ENCODE peak calls at places on chromosomes 2 and 18, in four cellular contexts. B is Karpas-422, C is GM23248, R is keratinocyte. T is an unnamed sample.

GRCh38 chr2:191622374-191623320 is 55.3 kb upstream of the NABP1 start:
- DNase-seq in B (no peak), C (no peak), R (no peak), T (peak; percentile 90)

GRCh38 chr2:26957041-26957440 is 13.4 kb upstream of the MAPRE3 start:
- DNase-seq in B (no peak), C (no peak), R (no peak), T (no peak)

GRCh38 chr2:172951554-172951953 is 124.1 kb upstream of the MAP3K20 start:
- DNase-seq in B (no peak), C (no peak), R (no peak), T (no peak)

GRCh38 chr2:151855111-151855510 is 26.9 kb upstream of the ARL5A start:
- DNase-seq in B (no peak), C (no peak), R (no peak), T (no peak)

GRCh38 chr2:128446866-128447537 is 128.3 kb upstream of the HS6ST1 start:
- DNase-seq in B (no peak), C (peak; percentile 24), R (no peak), T (no peak)

GRCh38 chr18:49814147-49814499 is 790 bp upstream of the ACAA2 start:
- DNase-seq in B (no peak), C (peak; percentile 85), R (peak; percentile 35), T (peak; percentile 76)

GRCh38 chr2:142030735-142031134 is 100.1 kb downstream of the LRP1B start:
- DNase-seq in B (no peak), C (no peak), R (no peak), T (no peak)

GRCh38 chr18:46720521-46720920 is 36.3 kb downstream of the ST8SIA5 start:
- DNase-seq in B (no peak), C (peak; percentile 56), R (no peak), T (no peak)

GRCh38 chr2:135299656-135300244 is 231.3 kb downstream of the ZRANB3 start:
- DNase-seq in B (no peak), C (peak; percentile 45), R (no peak), T (no peak)

GRCh38 chr2:5898667-5899066 is 206.5 kb downstream of the SOX11 start:
- DNase-seq in B (no peak), C (no peak), R (no peak), T (no peak)

GRCh38 chr2:96113951-96114350 is 2.4 kb downstream of the ADRA2B start:
- DNase-seq in B (no peak), C (no peak), R (no peak), T (no peak)

GRCh38 chr2:171436307-171436706 is 2.3 kb downstream of the DCAF17 start:
- DNase-seq in B (no peak), C (peak; percentile 80), R (peak; percentile 56), T (peak; percentile 37)

GRCh38 chr2:73284296-73285161 is at the start of gene FBXO41:
- DNase-seq in B (peak; percentile 99), C (peak; percentile 48), R (no peak), T (peak; percentile 10)

GRCh38 chr18:23872701-23873550 is 141.6 kb upstream of the TTC39C start:
- DNase-seq in B (no peak), C (no peak), R (peak; percentile 95), T (peak; percentile 95)

GRCh38 chr2:217789003-217789735 is 213.6 kb downstream of the TNS1 start:
- DNase-seq in B (peak; percentile 88), C (peak; percentile 71), R (no peak), T (peak; percentile 66)

GRCh38 chr2:71930073-71930681 is 217.5 kb downstream of the CYP26B1 start:
- DNase-seq in B (no peak), C (peak; percentile 83), R (no peak), T (no peak)

GRCh38 chr2:6896930-6897759 is 19.6 kb downstream of the RSAD2 start:
- DNase-seq in B (peak; percentile 69), C (peak; percentile 59), R (no peak), T (no peak)

GRCh38 chr2:180677200-180677599 is 303.2 kb upstream of the UBE2E3 start:
- DNase-seq in B (no peak), C (peak; percentile 48), R (peak; percentile 25), T (peak; percentile 22)

GRCh38 chr2:81650048-81650971 is 1345.8 kb upstream of the LRRTM1 start:
- DNase-seq in B (no peak), C (peak; percentile 3), R (no peak), T (peak; percentile 50)

GRCh38 chr2:145692971-145693478 is 1173.1 kb upstream of the ZEB2 start:
- DNase-seq in B (peak; percentile 47), C (peak; percentile 90), R (no peak), T (peak; percentile 29)

GRCh38 chr2:128404709-128405466 is 86.2 kb upstream of the HS6ST1 start:
- DNase-seq in B (no peak), C (no peak), R (no peak), T (no peak)

GRCh38 chr18:27769152-27769551 is 407.8 kb downstream of the CDH2 start:
- DNase-seq in B (no peak), C (no peak), R (no peak), T (no peak)

GRCh38 chr18:76823574-76823973 is 1.2 kb downstream of the ZNF236 start:
- DNase-seq in B (peak; percentile 67), C (peak; percentile 39), R (no peak), T (peak; percentile 19)

GRCh38 chr18:58211510-58211909 is 167.5 kb downstream of the NEDD4L start:
- DNase-seq in B (no peak), C (no peak), R (no peak), T (no peak)

GRCh38 chr18:62452280-62452824 is 70.5 kb upstream of the ZCCHC2 start:
- DNase-seq in B (no peak), C (peak; percentile 72), R (no peak), T (peak; percentile 65)

GRCh38 chr2:181072486-181072885 is 92.1 kb downstream of the UBE2E3 start:
- DNase-seq in B (no peak), C (peak; percentile 46), R (no peak), T (no peak)

GRCh38 chr2:164761737-164762460 is 79.7 kb downstream of the COBLL1 start:
- DNase-seq in B (no peak), C (no peak), R (no peak), T (peak; percentile 60)

GRCh38 chr2:163834221-163834620 is 98.4 kb upstream of the FIGN start:
- DNase-seq in B (no peak), C (peak; percentile 1), R (no peak), T (peak; percentile 9)

GRCh38 chr2:95297088-95297487 is at the start of gene KCNIP3:
- DNase-seq in B (no peak), C (no peak), R (no peak), T (no peak)

GRCh38 chr2:107932986-107933385 is 53.3 kb upstream of the SLC5A7 start:
- DNase-seq in B (peak; percentile 48), C (peak; percentile 44), R (no peak), T (peak; percentile 29)

GRCh38 chr2:35973132-35973736 is 382.3 kb upstream of the CRIM1 start:
- DNase-seq in B (no peak), C (peak; percentile 57), R (no peak), T (peak; percentile 43)

GRCh38 chr2:164910091-164910899 is 45.0 kb downstream of the SLC38A11 start:
- DNase-seq in B (no peak), C (no peak), R (no peak), T (peak; percentile 84)

GRCh38 chr2:45680351-45680967 is 29.0 kb downstream of the PRKCE start:
- DNase-seq in B (no peak), C (no peak), R (no peak), T (no peak)

GRCh38 chr2:45684756-45685155 is 33.3 kb downstream of the PRKCE start:
- DNase-seq in B (no peak), C (no peak), R (no peak), T (no peak)

GRCh38 chr2:45685299-45685698 is 33.8 kb downstream of the PRKCE start:
- DNase-seq in B (no peak), C (no peak), R (no peak), T (no peak)

GRCh38 chr2:45681675-45682074 is 30.2 kb downstream of the PRKCE start:
- DNase-seq in B (peak; percentile 80), C (peak; percentile 93), R (no peak), T (peak; percentile 22)

DNA sequence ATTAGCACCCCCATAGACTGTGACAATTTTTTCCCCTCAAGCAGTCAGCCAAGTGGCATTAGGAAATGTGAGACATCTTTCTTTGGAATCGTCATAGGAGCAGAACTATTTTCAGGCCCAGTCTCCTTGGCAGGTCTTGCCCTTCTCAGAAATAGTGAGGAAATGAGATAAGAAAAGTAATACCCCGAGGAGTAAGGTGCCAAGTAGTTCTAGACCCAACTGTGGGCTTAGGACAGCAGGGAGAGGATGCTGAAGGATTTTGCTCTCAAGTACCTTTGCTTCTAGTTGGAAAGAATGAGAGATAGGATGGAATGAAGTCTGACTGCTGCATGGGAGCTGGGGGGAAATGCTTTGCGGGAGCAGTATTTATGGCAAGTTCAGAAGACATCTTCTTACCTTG is 31.8 kb downstream of the PRKCE start:
- DNase-seq in B (no peak), C (no peak), R (no peak), T (no peak)
- H3K79me2 ChIP-seq in B (peaks cover 100% of the 10 kb centered on the region), C (peaks cover 87% of the 10 kb centered on the region), R (no peaks in the 10 kb centered on the region), T (no peaks in the 10 kb centered on the region)

DNA sequence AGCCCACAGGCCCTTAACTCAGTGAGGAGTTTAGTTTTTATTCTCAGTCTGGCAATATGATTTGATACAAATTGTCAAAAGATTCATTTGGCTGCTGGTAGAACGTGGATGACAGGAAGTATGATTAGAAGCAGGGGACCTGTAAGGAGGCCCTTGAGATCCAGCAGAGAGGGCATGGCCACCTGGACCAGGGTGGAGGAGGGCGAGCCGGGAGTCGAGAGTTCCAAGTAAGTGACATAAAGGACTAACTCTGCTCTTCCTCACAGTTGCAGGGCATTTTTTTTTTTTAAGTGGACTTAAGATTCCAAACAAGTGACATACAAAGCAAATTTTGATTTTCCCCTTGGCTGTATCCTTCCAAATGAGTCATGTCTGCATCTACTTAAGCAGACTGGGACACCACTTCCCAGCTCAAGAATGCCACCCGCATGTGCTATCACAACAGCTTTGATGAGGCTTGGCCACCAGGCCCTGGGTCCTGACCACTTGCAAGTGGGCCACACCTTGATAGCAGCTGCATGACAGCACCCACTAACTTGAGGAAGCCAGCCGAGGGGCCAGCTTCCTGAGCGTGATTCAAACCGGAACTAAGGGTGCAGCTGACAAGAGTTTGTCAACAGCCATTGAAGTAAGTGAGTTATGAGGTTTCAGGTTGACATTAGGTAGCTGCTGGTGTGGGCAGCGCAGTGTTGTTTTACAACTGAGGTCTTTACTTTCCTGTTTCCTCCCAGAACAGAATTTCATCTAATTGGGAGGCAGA is 54.6 kb downstream of the EPHA4 start:
- DNase-seq in B (no peak), C (peak; percentile 88), R (no peak), T (peak; percentile 93)
- H3K79me2 ChIP-seq in B (no peaks in the 10 kb centered on the region), C (peaks cover 47% of the 10 kb centered on the region), R (no peaks in the 10 kb centered on the region), T (no peaks in the 10 kb centered on the region)

DNA sequence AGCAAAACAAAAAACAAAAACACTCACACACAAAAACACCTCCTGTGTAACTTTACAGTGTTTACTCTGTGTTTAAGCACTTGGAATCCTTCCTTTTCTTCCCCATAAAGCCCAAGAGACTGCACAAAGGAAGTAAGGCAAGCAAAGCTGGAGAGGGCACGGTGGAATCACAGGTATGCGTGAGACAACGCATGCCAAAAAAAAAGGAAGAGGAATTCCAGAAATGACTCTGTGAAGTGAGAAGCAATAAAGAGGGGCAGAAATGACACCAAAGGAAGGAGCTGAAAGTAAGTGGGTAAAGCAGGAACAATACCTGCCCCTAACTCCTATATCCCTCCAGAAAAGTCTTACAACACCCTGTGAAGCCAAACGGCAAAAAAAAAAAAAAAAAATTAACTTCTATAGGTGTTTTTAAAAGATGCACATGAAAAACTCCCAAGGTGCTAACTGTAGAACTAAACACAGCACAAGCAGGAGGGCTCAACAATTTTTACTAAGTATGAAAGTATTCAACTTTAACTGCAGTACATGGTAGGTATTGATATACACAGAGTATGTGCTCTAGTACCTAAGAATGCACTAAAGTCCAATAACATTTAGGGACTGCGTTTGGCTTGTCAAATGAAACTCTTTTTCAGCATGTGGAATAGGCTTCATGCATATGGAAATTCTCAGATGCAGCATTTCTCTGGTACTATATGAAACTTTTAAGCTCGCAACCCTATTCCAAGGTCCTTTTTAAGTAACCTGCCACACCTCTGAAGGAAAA is 9.1 kb downstream of the RND3 start:
- DNase-seq in B (no peak), C (no peak), R (peak; percentile 25), T (peak; percentile 68)
- H3K79me2 ChIP-seq in B (no peaks in the 10 kb centered on the region), C (peaks cover 100% of the 10 kb centered on the region), R (peaks cover 85% of the 10 kb centered on the region), T (no peaks in the 10 kb centered on the region)

GRCh38 chr18:9596257-9596656 is 18.1 kb downstream of the PPP4R1 start:
- DNase-seq in B (no peak), C (peak; percentile 26), R (no peak), T (no peak)
- H3K79me2 ChIP-seq in B (peaks cover 88% of the 10 kb centered on the region), C (peaks cover 100% of the 10 kb centered on the region), R (peaks cover 97% of the 10 kb centered on the region), T (peaks cover 3% of the 10 kb centered on the region)

T was measured in trophoblast cell.